ENCODE peak calls at places on chromosomes 7 and 10, in four cellular contexts. T, B, M and F are unnamed samples. For H3K4me1 and H3K36me3, the result is how much of the 10 kb centered on the place peaks cover.

GRCh38 chr7:140447841-140448240 is 31.5 kb downstream of the MKRN1 start:
- DNase-seq in T (no peak), M (no peak), B (no peak), F (no peak)

GRCh38 chr7:6433814-6434630 is 13.7 kb downstream of the DAGLB start:
- DNase-seq in T (no peak), B (no peak), M (no peak), F (no peak)

GRCh38 chr7:72490301-72490700 is 78.2 kb upstream of the CALN1 start:
- DNase-seq in T (no peak), B (no peak), M (no peak), F (no peak)

GRCh38 chr10:91511549-91512330 is 101.6 kb downstream of the HECTD2 start:
- DNase-seq in B (no peak), T (no peak), M (no peak), F (no peak)

GRCh38 chr10:50788951-50789904 is 49.5 kb downstream of the ASAH2B start:
- DNase-seq in B (peak), T (no peak), M (no peak), F (no peak)

GRCh38 chr7:100435401-100436304 is 644 bp downstream of the PPP1R35 start:
- DNase-seq in T (peak), M (peak), B (peak), F (peak)

GRCh38 chr7:143263266-143264195 is at the start of gene GSTK1:
- DNase-seq in B (peak), T (peak), M (peak), F (peak)

GRCh38 chr7:146658604-146659003 is 542.0 kb downstream of the CNTNAP2 start:
- DNase-seq in M (no peak), T (no peak), B (no peak), F (no peak)

GRCh38 chr10:95794195-95794594 is 38.2 kb downstream of the ENTPD1 start:
- DNase-seq in M (no peak), B (no peak), T (no peak), F (no peak)

GRCh38 chr10:87816842-87817178 is 1.2 kb downstream of the ATAD1 start:
- DNase-seq in M (no peak), T (no peak), B (no peak), F (no peak)

GRCh38 chr7:159195926-159196325 is 51.3 kb upstream of the VIPR2 start:
- DNase-seq in B (no peak), T (no peak), M (no peak), F (no peak)

GRCh38 chr10:46516660-46517416 is 39.6 kb downstream of the GPRIN2 start:
- DNase-seq in T (no peak), M (peak), B (peak), F (peak)

GRCh38 chr7:116327751-116328150 is 117.4 kb downstream of the TES start:
- DNase-seq in B (no peak), T (no peak), M (peak), F (no peak)

GRCh38 chr7:63899691-63900393 is 98.8 kb upstream of the ZNF722 start:
- DNase-seq in B (no peak), M (peak), T (peak), F (peak)

GRCh38 chr10:8183241-8183704 is 128.8 kb downstream of the GATA3 start:
- DNase-seq in M (no peak), B (peak), T (no peak), F (no peak)

GRCh38 chr7:30470783-30471182 is 7.8 kb downstream of the NOD1 start:
- DNase-seq in T (no peak), B (peak), M (no peak), F (peak)

GRCh38 chr7:13524076-13524475 is 465.4 kb downstream of the ETV1 start:
- DNase-seq in M (no peak), B (no peak), T (no peak), F (no peak)

GRCh38 chr7:130733866-130734524 is at the start of gene KLF14:
- DNase-seq in B (peak), M (no peak), T (no peak), F (peak)

GRCh38 chr10:68562666-68563522 is 2.8 kb downstream of the TET1 start:
- DNase-seq in T (no peak), B (peak), M (no peak), F (no peak)

GRCh38 chr10:17644485-17644964 is 574 bp downstream of the STAM start:
- DNase-seq in M (no peak), B (peak), T (no peak), F (no peak)

GRCh38 chr10:113691381-113691780 is 11.7 kb downstream of the CASP7 start:
- DNase-seq in M (no peak), B (no peak), T (no peak), F (no peak)

GRCh38 chr10:22633528-22633927 is 80.8 kb downstream of the PIP4K2A start:
- DNase-seq in B (no peak), T (no peak), M (no peak), F (no peak)

GRCh38 chr10:22634606-22635467 is 79.5 kb downstream of the PIP4K2A start:
- DNase-seq in B (no peak), M (no peak), T (no peak), F (no peak)

GRCh38 chr10:22635650-22636049 is 78.7 kb downstream of the PIP4K2A start:
- DNase-seq in B (no peak), T (no peak), M (no peak), F (no peak)

GRCh38 chr10:22633106-22633505 is 81.3 kb downstream of the PIP4K2A start:
- DNase-seq in T (no peak), B (no peak), M (no peak), F (no peak)

DNA sequence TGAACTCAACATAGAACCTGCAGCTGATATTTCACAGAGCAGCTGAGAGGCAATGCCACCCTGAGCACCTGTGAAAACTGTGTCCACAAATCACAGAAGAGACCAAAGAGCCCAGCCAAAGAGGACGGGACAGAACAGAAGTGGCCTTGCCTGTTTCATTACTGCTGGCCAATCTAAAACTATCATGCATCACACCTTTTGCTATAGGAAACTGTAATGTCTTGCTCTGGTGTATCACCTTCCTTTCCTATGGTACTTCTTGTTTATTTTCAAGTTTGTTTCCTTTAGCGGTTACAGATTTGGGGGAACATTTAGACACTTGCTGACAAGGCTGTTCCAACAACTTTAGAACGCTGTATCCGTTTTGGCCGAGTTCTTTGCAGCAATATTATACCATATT is 80.3 kb downstream of the PIP4K2A start:
- DNase-seq in T (no peak), M (no peak), B (no peak), F (no peak)
- H3K27ac ChIP-seq in T (no peak), M (no peak), B (peak), F (no peak)

DNA sequence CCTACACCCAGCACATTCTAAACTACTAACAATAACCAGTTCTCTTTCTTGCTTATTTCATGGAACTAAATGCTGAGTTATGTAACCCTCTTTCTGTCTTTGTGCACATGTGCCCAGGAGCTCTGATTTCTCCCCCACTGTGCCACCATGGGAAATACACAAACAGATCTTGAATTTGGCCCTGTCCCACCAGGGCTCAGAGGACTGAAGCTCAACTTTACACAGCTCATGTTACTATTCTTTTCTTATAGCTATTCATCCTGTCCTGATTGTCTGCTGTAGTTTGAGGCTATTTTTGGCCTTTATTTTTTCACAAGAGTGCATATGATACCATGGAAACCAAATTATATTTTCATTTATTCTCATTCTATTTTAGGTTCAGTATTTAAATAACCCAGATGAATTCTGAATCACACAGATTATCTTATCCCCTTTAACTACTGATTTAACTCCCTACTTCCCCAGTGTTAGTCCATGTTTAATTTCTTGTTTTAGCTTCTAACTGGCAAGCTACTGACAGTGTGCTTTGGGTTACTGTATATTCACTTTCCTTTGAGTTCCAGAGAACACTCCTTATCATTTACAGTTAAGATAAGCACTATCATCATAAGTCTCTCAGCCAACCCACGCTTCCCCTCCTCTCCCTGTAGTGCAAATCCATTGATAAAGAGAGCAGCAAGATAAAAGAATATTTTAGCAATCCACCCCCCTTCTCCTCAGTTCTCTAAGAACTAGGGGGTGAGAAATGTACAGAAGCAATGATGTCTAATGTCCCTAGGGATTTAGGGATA is 71.8 kb upstream of the GSDME start:
- DNase-seq in T (no peak), B (peak), M (no peak), F (no peak)
- H3K4me1 ChIP-seq in T (under half), B (under half), M (under half), F (under half)

DNA sequence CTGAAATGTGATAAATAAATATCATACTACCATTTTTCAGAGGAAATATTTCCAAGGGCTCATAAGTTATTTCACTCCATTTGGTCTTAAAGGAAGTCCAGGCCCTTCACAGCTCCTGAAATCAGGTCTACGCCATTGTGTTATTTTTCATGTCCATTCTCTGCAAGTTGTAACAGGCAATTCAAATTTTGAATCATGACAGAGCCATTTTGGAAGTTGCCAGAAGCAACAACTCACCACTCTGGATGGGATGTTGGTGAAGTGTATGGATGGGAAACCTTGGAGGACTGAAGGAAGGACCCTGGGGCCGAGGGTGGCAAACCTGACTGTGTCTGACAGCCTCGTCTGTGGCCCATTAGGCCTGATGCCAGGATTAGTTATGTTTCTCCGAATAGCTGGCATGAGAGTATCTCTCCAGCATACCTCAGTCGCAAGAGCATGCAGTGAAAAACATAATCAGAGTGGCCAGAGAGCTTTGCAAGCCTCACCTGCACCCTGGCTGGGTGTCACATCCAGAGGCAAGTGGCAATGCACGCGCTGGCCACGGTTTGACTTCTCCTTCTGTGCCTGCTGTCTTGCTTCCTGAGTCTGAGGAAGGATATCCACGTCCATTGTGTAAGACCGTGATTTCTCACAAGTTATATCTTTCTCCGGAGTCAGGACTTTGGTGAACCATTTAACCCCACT is 87.1 kb downstream of the NRP1 start:
- DNase-seq in T (no peak), B (no peak), M (no peak), F (no peak)
- H3K36me3 ChIP-seq in T (under half), B (under half), M (under half), F (under half)

GRCh38 chr10:110881247-110881646 is 9.5 kb downstream of the PDCD4 start:
- DNase-seq in M (no peak), B (no peak), T (no peak), F (no peak)
- H3K27ac ChIP-seq in M (peak), B (peak), T (no peak), F (no peak)

GRCh38 chr10:72254891-72255568 is 18.7 kb upstream of the DDIT4 start:
- DNase-seq in M (peak), B (peak), T (peak), F (peak)
- H3K4me1 ChIP-seq in M (under half), B (half or more), T (half or more), F (under half)

DNA sequence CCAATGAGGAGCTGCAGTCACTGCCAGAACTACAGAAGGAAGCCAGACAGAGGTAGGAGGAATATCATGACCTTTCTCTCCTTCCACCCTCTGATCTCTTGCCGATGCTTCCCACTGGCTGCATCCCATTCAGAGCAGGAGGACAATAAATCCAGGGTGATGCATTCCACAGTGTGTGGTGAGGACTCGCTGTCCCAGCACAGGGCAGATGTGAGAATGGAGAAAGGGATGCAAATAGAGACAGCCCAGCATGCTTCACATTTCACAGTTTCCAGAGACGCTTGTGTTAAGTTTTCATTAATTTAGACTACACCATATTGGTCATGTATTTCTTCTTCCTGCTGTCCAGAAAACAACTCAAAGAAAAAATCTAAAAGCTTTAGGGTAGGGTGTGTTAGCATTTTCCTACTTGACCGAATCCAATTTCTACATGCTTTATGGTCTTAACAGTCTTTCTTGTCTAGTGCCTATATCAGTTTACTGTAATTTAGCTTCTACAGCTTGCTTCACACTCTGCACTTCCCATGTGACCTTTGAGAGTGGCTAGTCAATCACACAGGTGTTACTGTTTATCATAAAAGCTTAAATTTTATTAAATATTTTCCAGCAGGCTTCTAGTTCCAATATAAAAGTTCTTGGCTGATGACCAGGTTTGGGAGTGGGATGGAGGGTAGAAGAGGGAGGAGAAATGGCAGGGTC is 155.6 kb downstream of the RAPGEF5 start:
- DNase-seq in M (no peak), B (no peak), T (no peak), F (no peak)
- H3K36me3 ChIP-seq in M (under half), B (under half), T (under half), F (under half)

GRCh38 chr7:69598081-69598486 is at the start of gene AUTS2:
- DNase-seq in B (peak), M (peak), T (peak), F (peak)
- H3K27ac ChIP-seq in B (peak), M (peak), T (peak), F (peak)